ENCODE peak calls at places on chromosomes 1 and 21, in seven cellular contexts. One of them, this sample, is unnamed.

GRCh38 chr1:7389786-7390603 is 381.1 kb upstream of the VAMP3 start:
- DNase-seq in heart left ventricle: peak; percentile 42
- DNase-seq in A549: no peak
- DNase-seq in tibial nerve: no peak
- DNase-seq in IMR-90: no peak
- DNase-seq in HCT116: no peak
- DNase-seq in Peyer's patch: peak; percentile 40
- DNase-seq in this sample: peak; percentile 18

GRCh38 chr21:16037386-16037785 is 307.6 kb downstream of the USP25 start:
- DNase-seq in heart left ventricle: no peak
- DNase-seq in HCT116: no peak
- DNase-seq in tibial nerve: no peak
- DNase-seq in A549: no peak
- DNase-seq in Peyer's patch: no peak
- DNase-seq in IMR-90: no peak
- DNase-seq in this sample: no peak

GRCh38 chr1:180536796-180537372 is 21.9 kb upstream of the OVAAL start:
- DNase-seq in HCT116: no peak
- DNase-seq in A549: no peak
- DNase-seq in Peyer's patch: no peak
- DNase-seq in heart left ventricle: no peak
- DNase-seq in tibial nerve: no peak
- DNase-seq in IMR-90: no peak
- DNase-seq in this sample: no peak

GRCh38 chr1:59317343-59317742 is 20.4 kb downstream of the FGGY start:
- DNase-seq in A549: no peak
- DNase-seq in IMR-90: no peak
- DNase-seq in heart left ventricle: no peak
- DNase-seq in Peyer's patch: no peak
- DNase-seq in tibial nerve: no peak
- DNase-seq in HCT116: no peak
- DNase-seq in this sample: no peak

GRCh38 chr1:156505679-156506298 is 5.2 kb upstream of the MEF2D start:
- DNase-seq in A549: no peak
- DNase-seq in tibial nerve: no peak
- DNase-seq in HCT116: no peak
- DNase-seq in heart left ventricle: no peak
- DNase-seq in IMR-90: no peak
- DNase-seq in Peyer's patch: no peak
- DNase-seq in this sample: no peak

GRCh38 chr21:38383411-38384245 is 114.6 kb downstream of the ERG start:
- DNase-seq in heart left ventricle: no peak
- DNase-seq in tibial nerve: no peak
- DNase-seq in IMR-90: no peak
- DNase-seq in HCT116: no peak
- DNase-seq in A549: no peak
- DNase-seq in Peyer's patch: no peak
- DNase-seq in this sample: no peak

GRCh38 chr1:12179111-12179519 is 12.3 kb downstream of the TNFRSF1B start:
- DNase-seq in A549: no peak
- DNase-seq in heart left ventricle: no peak
- DNase-seq in HCT116: peak; percentile 63
- DNase-seq in tibial nerve: no peak
- DNase-seq in IMR-90: peak; percentile 88
- DNase-seq in Peyer's patch: peak; percentile 73
- DNase-seq in this sample: peak; percentile 24

GRCh38 chr1:96144636-96145035 is 576.9 kb upstream of the PTBP2 start:
- DNase-seq in Peyer's patch: no peak
- DNase-seq in heart left ventricle: no peak
- DNase-seq in HCT116: no peak
- DNase-seq in tibial nerve: no peak
- DNase-seq in IMR-90: no peak
- DNase-seq in A549: no peak
- DNase-seq in this sample: no peak

GRCh38 chr1:3662080-3662671 is 9.9 kb downstream of the TP73 start:
- DNase-seq in HCT116: no peak
- DNase-seq in tibial nerve: no peak
- DNase-seq in IMR-90: no peak
- DNase-seq in A549: no peak
- DNase-seq in heart left ventricle: no peak
- DNase-seq in Peyer's patch: no peak
- DNase-seq in this sample: no peak

GRCh38 chr1:55244476-55245109 is 29.4 kb upstream of the USP24 start:
- DNase-seq in HCT116: no peak
- DNase-seq in IMR-90: peak; percentile 43
- DNase-seq in heart left ventricle: no peak
- DNase-seq in Peyer's patch: no peak
- DNase-seq in A549: no peak
- DNase-seq in tibial nerve: no peak
- DNase-seq in this sample: no peak

GRCh38 chr1:232617237-232617636 is 12.7 kb downstream of the SIPA1L2 start:
- DNase-seq in tibial nerve: no peak
- DNase-seq in Peyer's patch: no peak
- DNase-seq in IMR-90: no peak
- DNase-seq in heart left ventricle: no peak
- DNase-seq in HCT116: no peak
- DNase-seq in A549: no peak
- DNase-seq in this sample: no peak

GRCh38 chr21:45455321-45456013 is 50.5 kb downstream of the COL18A1 start:
- DNase-seq in HCT116: no peak
- DNase-seq in heart left ventricle: no peak
- DNase-seq in A549: no peak
- DNase-seq in Peyer's patch: no peak
- DNase-seq in tibial nerve: no peak
- DNase-seq in IMR-90: peak; percentile 22
- DNase-seq in this sample: no peak

GRCh38 chr1:112731451-112731850 is 16.3 kb upstream of the PPM1J start:
- DNase-seq in heart left ventricle: no peak
- DNase-seq in IMR-90: peak; percentile 26
- DNase-seq in Peyer's patch: no peak
- DNase-seq in A549: no peak
- DNase-seq in tibial nerve: no peak
- DNase-seq in HCT116: no peak
- DNase-seq in this sample: no peak

GRCh38 chr1:63662056-63662836 is 69.0 kb downstream of the PGM1 start:
- DNase-seq in IMR-90: peak; percentile 67
- DNase-seq in Peyer's patch: no peak
- DNase-seq in A549: peak; percentile 57
- DNase-seq in heart left ventricle: no peak
- DNase-seq in tibial nerve: peak; percentile 15
- DNase-seq in HCT116: peak; percentile 78
- DNase-seq in this sample: peak; percentile 2

GRCh38 chr1:108590947-108591346 is 31.0 kb downstream of the EEIG2 start:
- DNase-seq in IMR-90: peak; percentile 95
- DNase-seq in heart left ventricle: no peak
- DNase-seq in tibial nerve: no peak
- DNase-seq in HCT116: no peak
- DNase-seq in Peyer's patch: no peak
- DNase-seq in A549: peak; percentile 67
- DNase-seq in this sample: no peak

GRCh38 chr1:174171078-174171477 is 11.8 kb downstream of the RABGAP1L start:
- DNase-seq in heart left ventricle: no peak
- DNase-seq in IMR-90: no peak
- DNase-seq in HCT116: no peak
- DNase-seq in A549: no peak
- DNase-seq in Peyer's patch: no peak
- DNase-seq in tibial nerve: no peak
- DNase-seq in this sample: no peak

GRCh38 chr1:100344774-100345173 is 7.5 kb upstream of the CDC14A start:
- DNase-seq in A549: no peak
- DNase-seq in IMR-90: no peak
- DNase-seq in HCT116: no peak
- DNase-seq in tibial nerve: no peak
- DNase-seq in heart left ventricle: no peak
- DNase-seq in Peyer's patch: no peak
- DNase-seq in this sample: no peak

GRCh38 chr1:230288641-230289349 is 137.3 kb downstream of the PGBD5 start:
- DNase-seq in heart left ventricle: no peak
- DNase-seq in HCT116: no peak
- DNase-seq in tibial nerve: no peak
- DNase-seq in Peyer's patch: peak; percentile 34
- DNase-seq in IMR-90: peak; percentile 12
- DNase-seq in A549: no peak
- DNase-seq in this sample: no peak

GRCh38 chr1:226310123-226310540 is 1.2 kb upstream of the LIN9 start:
- DNase-seq in IMR-90: no peak
- DNase-seq in HCT116: no peak
- DNase-seq in Peyer's patch: no peak
- DNase-seq in tibial nerve: no peak
- DNase-seq in A549: no peak
- DNase-seq in heart left ventricle: no peak
- DNase-seq in this sample: no peak

GRCh38 chr1:6222644-6223043 is 13.1 kb downstream of the ICMT start:
- DNase-seq in IMR-90: peak; percentile 31
- DNase-seq in heart left ventricle: peak; percentile 85
- DNase-seq in A549: no peak
- DNase-seq in tibial nerve: peak; percentile 63
- DNase-seq in HCT116: no peak
- DNase-seq in Peyer's patch: no peak
- DNase-seq in this sample: peak; percentile 56

GRCh38 chr1:52191395-52191965 is 49.6 kb downstream of the ZFYVE9 start:
- DNase-seq in IMR-90: no peak
- DNase-seq in Peyer's patch: no peak
- DNase-seq in tibial nerve: no peak
- DNase-seq in heart left ventricle: no peak
- DNase-seq in A549: no peak
- DNase-seq in HCT116: no peak
- DNase-seq in this sample: no peak

GRCh38 chr1:154996966-154997701 is 3.7 kb downstream of the LENEP start:
- DNase-seq in IMR-90: no peak
- DNase-seq in HCT116: no peak
- DNase-seq in Peyer's patch: no peak
- DNase-seq in A549: no peak
- DNase-seq in tibial nerve: no peak
- DNase-seq in heart left ventricle: no peak
- DNase-seq in this sample: no peak

GRCh38 chr1:154999651-155000474 is 2.7 kb upstream of the ZBTB7B start:
- DNase-seq in IMR-90: no peak
- DNase-seq in tibial nerve: no peak
- DNase-seq in A549: peak; percentile 50
- DNase-seq in Peyer's patch: peak; percentile 81
- DNase-seq in heart left ventricle: peak; percentile 35
- DNase-seq in HCT116: no peak
- DNase-seq in this sample: peak; percentile 49

GRCh38 chr1:154998818-154999650 is 3.6 kb upstream of the ZBTB7B start:
- DNase-seq in heart left ventricle: peak; percentile 79
- DNase-seq in IMR-90: peak; percentile 62
- DNase-seq in tibial nerve: no peak
- DNase-seq in HCT116: peak; percentile 79
- DNase-seq in Peyer's patch: peak; percentile 86
- DNase-seq in A549: peak; percentile 79
- DNase-seq in this sample: peak; percentile 83

GRCh38 chr1:155000475-155000724 is 2.2 kb upstream of the ZBTB7B start:
- DNase-seq in A549: no peak
- DNase-seq in Peyer's patch: peak; percentile 62
- DNase-seq in IMR-90: no peak
- DNase-seq in HCT116: no peak
- DNase-seq in heart left ventricle: no peak
- DNase-seq in tibial nerve: no peak
- DNase-seq in this sample: peak; percentile 68

GRCh38 chr1:154998201-154998780 is 4.3 kb upstream of the ZBTB7B start:
- DNase-seq in tibial nerve: no peak
- DNase-seq in A549: no peak
- DNase-seq in HCT116: no peak
- DNase-seq in IMR-90: no peak
- DNase-seq in heart left ventricle: no peak
- DNase-seq in Peyer's patch: no peak
- DNase-seq in this sample: peak; percentile 41
- TF ChIP-seq CTCF in tibial nerve: no peak
- TF ChIP-seq CTCF in A549: peak; percentile 7
- TF ChIP-seq CTCF in HCT116: peak; percentile 22
- TF ChIP-seq CTCF in IMR-90: no peak
- TF ChIP-seq CTCF in heart left ventricle: no peak
- TF ChIP-seq CTCF in Peyer's patch: no peak
- TF ChIP-seq CTCF in this sample: no peak

DNA sequence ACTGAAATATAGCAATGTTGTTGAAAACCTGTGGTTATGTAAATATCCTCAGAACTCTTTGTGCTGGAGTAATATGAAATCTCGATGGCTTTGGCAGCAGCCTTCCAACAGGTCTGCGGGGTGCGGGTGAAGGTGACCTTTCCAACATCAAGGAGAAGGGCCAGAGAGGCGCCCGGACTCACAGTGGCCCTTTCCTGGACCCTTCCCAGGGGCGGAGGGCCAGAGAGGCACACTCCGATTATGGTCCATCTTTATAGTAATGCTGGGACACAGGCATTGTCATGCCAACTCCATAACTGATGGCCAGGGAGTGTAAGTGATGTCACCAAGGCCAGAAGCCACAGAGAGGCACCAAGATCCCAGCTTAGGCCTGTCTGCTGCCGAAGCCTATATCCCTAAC is 18.1 kb downstream of the SLC37A1 start:
- DNase-seq in A549: no peak
- DNase-seq in Peyer's patch: peak; percentile 40
- DNase-seq in heart left ventricle: no peak
- DNase-seq in HCT116: no peak
- DNase-seq in tibial nerve: no peak
- DNase-seq in IMR-90: no peak
- DNase-seq in this sample: no peak
- H3K4me1 ChIP-seq in A549: no peaks in the 10 kb centered on the region
- H3K4me1 ChIP-seq in Peyer's patch: peaks cover 13% of the 10 kb centered on the region
- H3K4me1 ChIP-seq in heart left ventricle: peaks cover 33% of the 10 kb centered on the region
- H3K4me1 ChIP-seq in HCT116: no peaks in the 10 kb centered on the region
- H3K4me1 ChIP-seq in tibial nerve: peaks cover 23% of the 10 kb centered on the region
- H3K4me1 ChIP-seq in IMR-90: no peaks in the 10 kb centered on the region
- H3K4me1 ChIP-seq in this sample: peaks cover 18% of the 10 kb centered on the region

GRCh38 chr1:33036526-33037503 is at the start of gene AK2:
- DNase-seq in Peyer's patch: peak; percentile 98
- DNase-seq in tibial nerve: peak; percentile 94
- DNase-seq in A549: peak; percentile 98
- DNase-seq in heart left ventricle: peak; percentile 97
- DNase-seq in IMR-90: peak; percentile 97
- DNase-seq in HCT116: peak; percentile 98
- DNase-seq in this sample: peak; percentile 98
- TF ChIP-seq POLR2A in Peyer's patch: peak; percentile 85
- TF ChIP-seq POLR2A in tibial nerve: no peak
- TF ChIP-seq POLR2A in A549: peak; percentile 61
- TF ChIP-seq POLR2A in heart left ventricle: peak; percentile 82
- TF ChIP-seq POLR2A in IMR-90: peak; percentile 85
- TF ChIP-seq POLR2A in HCT116: no peak
- TF ChIP-seq POLR2A in this sample: peak; percentile 64

GRCh38 chr1:10519016-10519417 is 44.3 kb downstream of the PEX14 start:
- DNase-seq in tibial nerve: no peak
- DNase-seq in Peyer's patch: no peak
- DNase-seq in A549: no peak
- DNase-seq in IMR-90: no peak
- DNase-seq in HCT116: no peak
- DNase-seq in heart left ventricle: no peak
- DNase-seq in this sample: no peak
- TF ChIP-seq CTCF in tibial nerve: no peak
- TF ChIP-seq CTCF in Peyer's patch: no peak
- TF ChIP-seq CTCF in A549: no peak
- TF ChIP-seq CTCF in IMR-90: peak; percentile 16
- TF ChIP-seq CTCF in HCT116: no peak
- TF ChIP-seq CTCF in heart left ventricle: no peak
- TF ChIP-seq CTCF in this sample: no peak